ENCODE peak calls at places on chromosomes 4 and X, in nine cellular contexts. P is NCI-H226; V is BJ; S is stimulated activated CD4-positive, alpha-beta T cell treated with anti-CD3 and anti-CD28 coated beads, Interleukin-4, amount 100 ng/mL, for 4 hours; K is Right ventricle myocardium superior; H is AG20443; D is hippocampal formation; Z is NCI-H2081; C is GM13976. O is an unnamed sample.

GRCh38 chr4:105274504-105274903 is 127.8 kb downstream of the TET2 start:
- DNase-seq in P (no peak), V (no peak), S (no peak), K (no peak), H (no peak), D (no peak), Z (no peak), C (no peak), O (no peak)

GRCh38 chr4:22471999-22472434 is 43.8 kb downstream of the ADGRA3 start:
- DNase-seq in P (no peak), V (no peak), S (no peak), K (no peak), H (no peak), D (no peak), Z (no peak), C (no peak), O (no peak)

GRCh38 chr4:153232768-153233167 is 28.5 kb downstream of the TRIM2 start:
- DNase-seq in P (peak; percentile 36), V (no peak), S (no peak), K (peak; percentile 56), H (peak; percentile 27), D (no peak), Z (no peak), C (no peak), O (peak; percentile 61)

GRCh38 chrX:119757979-119758681 is at the start of gene SOWAHD:
- DNase-seq in P (peak; percentile 38), V (no peak), S (peak; percentile 20), K (peak; percentile 63), H (peak; percentile 26), D (peak; percentile 5), Z (peak; percentile 46), C (peak; percentile 49), O (peak; percentile 59)

GRCh38 chr4:113468165-113469022 is 293.1 kb downstream of the CAMK2D start:
- DNase-seq in P (peak; percentile 92), V (peak; percentile 100), S (peak; percentile 14), K (peak; percentile 67), H (peak; percentile 85), D (no peak), Z (no peak), C (no peak), O (no peak)

GRCh38 chr4:176664964-176665363 is 127.8 kb downstream of the VEGFC start:
- DNase-seq in P (no peak), V (no peak), S (no peak), K (no peak), H (no peak), D (no peak), Z (no peak), C (no peak), O (no peak)

GRCh38 chr4:3291969-3292570 is 751 bp upstream of the RGS12 start:
- DNase-seq in P (peak; percentile 29), V (no peak), S (peak; percentile 25), K (peak; percentile 83), H (peak; percentile 84), D (no peak), Z (peak; percentile 66), C (no peak), O (peak; percentile 67)

GRCh38 chr4:67712650-67713530 is 11.9 kb upstream of the UBA6 start:
- DNase-seq in P (no peak), V (no peak), S (no peak), K (no peak), H (no peak), D (no peak), Z (no peak), C (no peak), O (no peak)

GRCh38 chrX:20451936-20452335 is 185.2 kb upstream of the RPS6KA3 start:
- DNase-seq in P (no peak), V (no peak), S (no peak), K (no peak), H (no peak), D (no peak), Z (no peak), C (no peak), O (no peak)

GRCh38 chr4:13543648-13544555 is at the start of gene NKX3-2:
- DNase-seq in P (no peak), V (no peak), S (no peak), K (no peak), H (peak; percentile 60), D (no peak), Z (peak; percentile 34), C (peak; percentile 50), O (no peak)

GRCh38 chrX:106959897-106960296 is 39.7 kb downstream of the CLDN2 start:
- DNase-seq in P (no peak), V (no peak), S (no peak), K (no peak), H (peak; percentile 14), D (no peak), Z (peak; percentile 22), C (no peak), O (no peak)

GRCh38 chr4:8831221-8832129 is 40.2 kb downstream of the HMX1 start:
- DNase-seq in P (no peak), V (no peak), S (no peak), K (peak; percentile 24), H (no peak), D (no peak), Z (no peak), C (no peak), O (no peak)

GRCh38 chrX:10387011-10387410 is 230.2 kb downstream of the CLCN4 start:
- DNase-seq in P (no peak), V (peak; percentile 18), S (no peak), K (no peak), H (peak; percentile 35), D (no peak), Z (no peak), C (no peak), O (no peak)

GRCh38 chrX:11427082-11428033 is 134.1 kb downstream of the AMELX start:
- DNase-seq in P (no peak), V (no peak), S (no peak), K (peak; percentile 67), H (no peak), D (no peak), Z (no peak), C (peak; percentile 43), O (peak; percentile 62)

GRCh38 chr4:88697588-88698329 is at the start of gene NAP1L5:
- DNase-seq in P (peak; percentile 58), V (no peak), S (peak; percentile 54), K (peak; percentile 81), H (peak; percentile 81), D (peak; percentile 19), Z (peak; percentile 76), C (peak; percentile 70), O (peak; percentile 78)

GRCh38 chr4:15005474-15006115 is 3.3 kb downstream of the CPEB2 start:
- DNase-seq in P (no peak), V (no peak), S (no peak), K (no peak), H (no peak), D (no peak), Z (no peak), C (no peak), O (no peak)

GRCh38 chrX:149314031-149314430 is 191.1 kb downstream of the IDS start:
- DNase-seq in P (no peak), V (peak; percentile 66), S (no peak), K (no peak), H (peak; percentile 9), D (no peak), Z (no peak), C (no peak), O (no peak)

GRCh38 chr4:129328176-129328575 is 232.2 kb downstream of the C4orf33 start:
- DNase-seq in P (no peak), V (no peak), S (no peak), K (no peak), H (no peak), D (no peak), Z (no peak), C (no peak), O (no peak)

GRCh38 chr4:5894266-5894665 is 1.4 kb upstream of the CRMP1 start:
- DNase-seq in P (no peak), V (no peak), S (no peak), K (no peak), H (no peak), D (no peak), Z (no peak), C (no peak), O (no peak)

GRCh38 chr4:112127736-112128322 is 17.4 kb upstream of the FAM241A start:
- DNase-seq in P (peak; percentile 59), V (no peak), S (no peak), K (no peak), H (no peak), D (no peak), Z (no peak), C (no peak), O (no peak)

GRCh38 chr4:78770091-78770642 is 6.0 kb upstream of the BMP2K start:
- DNase-seq in P (no peak), V (no peak), S (no peak), K (no peak), H (no peak), D (no peak), Z (no peak), C (no peak), O (no peak)

GRCh38 chr4:99885063-99885664 is 9.1 kb downstream of the LAMTOR3 start:
- DNase-seq in P (no peak), V (no peak), S (no peak), K (no peak), H (peak; percentile 12), D (no peak), Z (peak; percentile 20), C (peak; percentile 25), O (no peak)

GRCh38 chr4:5955201-5955821 is 62.4 kb upstream of the CRMP1 start:
- DNase-seq in P (no peak), V (no peak), S (no peak), K (no peak), H (no peak), D (no peak), Z (peak; percentile 76), C (no peak), O (no peak)

GRCh38 chrX:118935352-118935751 is 39.1 kb upstream of the LONRF3 start:
- DNase-seq in P (no peak), V (no peak), S (no peak), K (no peak), H (no peak), D (no peak), Z (no peak), C (no peak), O (no peak)

GRCh38 chr4:36610628-36611027 is 329.2 kb downstream of the DTHD1 start:
- DNase-seq in P (no peak), V (no peak), S (no peak), K (no peak), H (no peak), D (no peak), Z (no peak), C (no peak), O (no peak)

O was measured in heart left ventricle.